ENCODE peak calls at places on chromosomes 2 and 18, in seven cellular contexts. B is H7, M is GM12878, X is ovary, R is small intestine, Q is astrocyte, Z is right lobe of liver. E is an unnamed sample.

GRCh38 chr2:58042486-58042970 is 4.1 kb upstream of the VRK2 start:
- DNase-seq in Z (no peak), Q (peak), R (peak), B (no peak), M (no peak), X (no peak), E (no peak)

GRCh38 chr2:167861574-167862193 is 385.7 kb downstream of the STK39 start:
- DNase-seq in Z (no peak), Q (no peak), M (no peak), R (no peak), X (no peak), B (peak), E (no peak)

GRCh38 chr2:48725696-48726494 is 29.6 kb downstream of the LHCGR start:
- DNase-seq in R (no peak), M (no peak), B (peak), X (no peak), Z (no peak), Q (no peak), E (no peak)

GRCh38 chr2:42171396-42171971 is 2.3 kb downstream of the EML4 start:
- DNase-seq in Q (no peak), X (no peak), B (peak), M (no peak), Z (no peak), R (peak), E (no peak)

GRCh38 chr2:10550206-10551001 is 102.3 kb upstream of the ODC1 start:
- DNase-seq in M (no peak), Q (no peak), X (no peak), B (no peak), Z (peak), R (no peak), E (peak)

GRCh38 chr18:44682181-44682870 is 1.6 kb downstream of the SETBP1 start:
- DNase-seq in R (no peak), X (peak), Q (no peak), Z (no peak), M (no peak), B (peak), E (peak)

GRCh38 chr2:233473878-233474277 is 92.7 kb downstream of the USP40 start:
- DNase-seq in Q (no peak), B (no peak), M (no peak), Z (no peak), X (no peak), R (no peak), E (no peak)

GRCh38 chr2:99085400-99085799 is 56.1 kb upstream of the C2orf15 start:
- DNase-seq in Z (no peak), Q (no peak), R (no peak), M (no peak), B (no peak), X (no peak), E (no peak)

GRCh38 chr2:219985017-219985416 is 357.6 kb downstream of the SLC4A3 start:
- DNase-seq in Z (no peak), R (no peak), Q (no peak), X (no peak), M (no peak), B (no peak), E (no peak)

GRCh38 chr18:12637393-12637792 is 20.5 kb downstream of the SPIRE1 start:
- DNase-seq in Z (no peak), M (no peak), X (no peak), R (no peak), B (no peak), Q (no peak), E (no peak)

GRCh38 chr2:23606968-23607367 is 222.0 kb downstream of the KLHL29 start:
- DNase-seq in M (no peak), Z (no peak), B (no peak), Q (peak), R (no peak), X (peak), E (no peak)

GRCh38 chr2:166417669-166418068 is 41.9 kb upstream of the SCN9A start:
- DNase-seq in Z (no peak), X (no peak), B (no peak), R (peak), Q (peak), M (no peak), E (no peak)

GRCh38 chr2:238124488-238125126 is 13.9 kb upstream of the KLHL30 start:
- DNase-seq in M (no peak), B (no peak), Z (peak), X (no peak), Q (no peak), R (no peak), E (peak)

GRCh38 chr2:33145459-33145858 is 198.7 kb downstream of the LTBP1 start:
- DNase-seq in M (no peak), Q (no peak), Z (no peak), X (no peak), R (no peak), B (no peak), E (no peak)

GRCh38 chr18:55142413-55142812 is 183.2 kb upstream of the CCDC68 start:
- DNase-seq in B (no peak), M (no peak), R (no peak), X (no peak), Q (no peak), Z (no peak), E (no peak)

GRCh38 chr2:240898108-240898730 is 2.3 kb upstream of the MAB21L4 start:
- DNase-seq in X (no peak), Q (no peak), Z (peak), R (peak), B (no peak), M (no peak), E (peak)

GRCh38 chr2:192960945-192961344 is 766.2 kb upstream of the TMEFF2 start:
- DNase-seq in M (no peak), B (no peak), X (no peak), Q (no peak), R (no peak), Z (no peak), E (no peak)

GRCh38 chr2:24947758-24948157 is 24.0 kb downstream of the DNAJC27 start:
- DNase-seq in Z (no peak), R (no peak), B (no peak), X (no peak), Q (no peak), M (no peak), E (no peak)

GRCh38 chr2:129396980-129397599 is 582.4 kb upstream of the RAB6C start:
- DNase-seq in M (peak), Z (no peak), B (peak), X (no peak), R (peak), Q (no peak), E (peak)

GRCh38 chr2:191086707-191087106 is 64.1 kb downstream of the STAT4 start:
- DNase-seq in X (no peak), Q (no peak), R (no peak), B (no peak), M (no peak), Z (no peak), E (no peak)

GRCh38 chr2:12809526-12809925 is 92.8 kb downstream of the TRIB2 start:
- DNase-seq in R (no peak), Q (no peak), Z (peak), B (no peak), M (no peak), X (no peak), E (peak)

GRCh38 chr2:174692256-174692830 is 71.9 kb downstream of the CHRNA1 start:
- DNase-seq in X (no peak), B (no peak), M (no peak), Q (no peak), R (no peak), Z (no peak), E (no peak)

GRCh38 chr2:144290276-144290675 is 229.6 kb downstream of the ZEB2 start:
- DNase-seq in Q (no peak), X (no peak), Z (no peak), M (no peak), B (no peak), R (no peak), E (no peak)

GRCh38 chr2:170276926-170277571 is 99.1 kb downstream of the MYO3B start:
- DNase-seq in R (no peak), Q (no peak), B (no peak), M (no peak), Z (no peak), X (no peak), E (no peak)

GRCh38 chr18:39453882-39454281 is 1888.3 kb upstream of the CELF4 start:
- DNase-seq in B (no peak), Q (peak), Z (no peak), X (no peak), M (no peak), R (peak), E (peak)

GRCh38 chr2:177673602-177674595 is 281.3 kb downstream of the AGPS start:
- DNase-seq in X (no peak), M (no peak), B (no peak), R (no peak), Z (no peak), Q (no peak), E (no peak)

GRCh38 chr2:142867161-142867560 is 10.3 kb upstream of the KYNU start:
- DNase-seq in R (no peak), X (no peak), M (no peak), Q (no peak), B (no peak), Z (no peak), E (no peak)

GRCh38 chr2:42957109-42958035 is 165.0 kb upstream of the HAAO start:
- DNase-seq in X (no peak), M (no peak), R (peak), Z (no peak), Q (peak), B (peak), E (no peak)

GRCh38 chr2:98027955-98028593 is 32.3 kb upstream of the TMEM131 start:
- DNase-seq in Q (peak), X (no peak), B (no peak), M (no peak), R (no peak), Z (no peak), E (no peak)

GRCh38 chr18:78935406-78935805 is 44.2 kb upstream of the SALL3 start:
- DNase-seq in Z (no peak), R (no peak), Q (no peak), X (no peak), M (no peak), B (no peak), E (no peak)

GRCh38 chr18:9914584-9915290 is 921 bp downstream of the VAPA start:
- DNase-seq in Q (peak), M (no peak), R (peak), Z (peak), X (peak), B (peak), E (peak)

GRCh38 chr2:222627764-222628163 is 28.1 kb downstream of the FARSB start:
- DNase-seq in R (no peak), Q (no peak), M (no peak), X (no peak), B (no peak), Z (no peak), E (no peak)

GRCh38 chr2:212939777-212940531 is 211.5 kb downstream of the IKZF2 start:
- DNase-seq in Z (no peak), X (no peak), B (peak), Q (no peak), M (no peak), R (peak), E (no peak)

GRCh38 chr2:219124379-219125110 is 36.1 kb downstream of the NHEJ1 start:
- DNase-seq in B (no peak), Q (peak), M (no peak), R (peak), Z (no peak), X (peak), E (peak)

GRCh38 chr18:25169701-25170100 is 182.3 kb downstream of the ZNF521 start:
- DNase-seq in R (no peak), X (no peak), M (no peak), Z (no peak), Q (peak), B (no peak), E (no peak)

GRCh38 chr18:25168011-25168410 is 184.0 kb downstream of the ZNF521 start:
- DNase-seq in B (peak), R (no peak), M (no peak), Q (no peak), Z (no peak), X (no peak), E (no peak)

GRCh38 chr18:25166113-25166512 is 185.9 kb downstream of the ZNF521 start:
- DNase-seq in Q (peak), M (no peak), Z (no peak), R (no peak), X (no peak), B (no peak), E (no peak)

GRCh38 chr18:25164837-25165791 is 186.9 kb downstream of the ZNF521 start:
- DNase-seq in B (no peak), R (peak), M (no peak), X (no peak), Z (no peak), Q (peak), E (no peak)

GRCh38 chr18:25164211-25164836 is 187.6 kb downstream of the ZNF521 start:
- DNase-seq in Z (no peak), Q (no peak), B (no peak), X (no peak), M (no peak), R (no peak), E (peak)
- H3K4me3 ChIP-seq in Z (no peak), Q (no peak), B (no peak), X (peak), M (peak), R (no peak), E (peak)

DNA sequence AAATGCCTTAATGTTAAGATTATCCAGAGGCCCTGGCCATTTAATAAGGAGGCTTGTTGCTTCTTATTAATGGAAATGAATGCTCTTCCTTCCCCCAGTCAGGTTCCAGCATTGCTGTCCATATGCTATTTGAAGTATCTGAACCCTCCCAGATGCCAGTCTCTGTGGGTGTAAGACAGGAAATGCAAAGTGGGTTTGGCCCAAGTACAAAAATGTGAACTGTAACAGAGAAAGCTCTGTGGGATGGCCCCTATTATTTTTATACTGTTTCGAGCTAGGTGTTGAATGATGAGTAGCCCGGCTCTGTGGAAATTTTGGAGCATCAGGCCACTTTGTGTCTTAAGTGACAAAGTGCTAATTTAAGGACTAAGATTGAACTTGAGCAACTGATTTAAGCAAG is 141.0 kb downstream of the UXS1 start:
- DNase-seq in Q (peak), X (no peak), R (no peak), Z (no peak), M (no peak), B (no peak), E (no peak)
- H3K4me3 ChIP-seq in Q (no peak), X (no peak), R (no peak), Z (no peak), M (no peak), B (no peak), E (no peak)

GRCh38 chr2:44943693-44944101 is 2.2 kb downstream of the SIX3 start:
- DNase-seq in X (no peak), Q (no peak), Z (no peak), R (no peak), B (peak), M (no peak), E (no peak)
- H3K4me3 ChIP-seq in X (no peak), Q (peak), Z (no peak), R (no peak), B (peak), M (no peak), E (no peak)

GRCh38 chr2:37375721-37376399 is 31.4 kb downstream of the QPCT start:
- DNase-seq in M (no peak), B (no peak), X (no peak), Z (no peak), R (no peak), Q (no peak), E (no peak)

GRCh38 chr2:37378411-37378810 is 34.0 kb downstream of the QPCT start:
- DNase-seq in B (no peak), X (no peak), Q (peak), M (no peak), Z (no peak), R (no peak), E (no peak)

GRCh38 chr2:37379881-37380296 is 35.5 kb downstream of the QPCT start:
- DNase-seq in R (no peak), X (no peak), M (no peak), B (no peak), Q (no peak), Z (no peak), E (no peak)

GRCh38 chr2:37376421-37377186 is 32.2 kb downstream of the QPCT start:
- DNase-seq in R (no peak), B (no peak), Q (peak), M (peak), Z (no peak), X (no peak), E (peak)

DNA sequence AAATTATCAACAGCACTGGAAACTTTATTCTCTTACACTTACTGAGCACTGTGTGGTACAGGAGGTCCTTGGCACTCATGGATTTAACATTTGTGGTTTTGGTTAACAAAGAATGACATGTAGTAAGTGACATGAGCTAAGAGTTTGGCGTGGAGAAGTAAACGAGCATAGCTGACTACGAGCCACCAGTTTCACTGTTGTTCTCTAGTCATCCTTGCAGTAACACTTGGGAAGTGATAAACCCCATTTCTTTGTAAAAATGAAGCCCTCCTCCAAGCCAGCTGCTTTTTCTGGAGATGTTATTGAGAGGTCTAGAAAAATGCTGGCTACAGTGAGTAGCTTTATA is 32.7 kb downstream of the QPCT start:
- DNase-seq in M (peak), B (no peak), Q (peak), X (no peak), Z (no peak), R (no peak), E (no peak)
- H3K4me3 ChIP-seq in M (no peak), B (no peak), Q (no peak), X (no peak), Z (no peak), R (no peak), E (no peak)

GRCh38 chr2:105754011-105754410 is 9.3 kb downstream of the NCK2 start:
- DNase-seq in M (no peak), B (no peak), X (no peak), Z (no peak), Q (no peak), R (no peak), E (no peak)
- H3K4me3 ChIP-seq in M (peak), B (no peak), X (no peak), Z (no peak), Q (no peak), R (no peak), E (no peak)

GRCh38 chr2:234550511-234551107 is 53.7 kb upstream of the ARL4C start:
- DNase-seq in X (peak), R (peak), B (peak), Q (peak), Z (peak), M (peak), E (peak)

GRCh38 chr2:234546770-234547169 is 49.9 kb upstream of the ARL4C start:
- DNase-seq in B (no peak), M (no peak), Q (no peak), R (no peak), Z (no peak), X (no peak), E (no peak)

GRCh38 chr2:234544659-234545611 is 48.1 kb upstream of the ARL4C start:
- DNase-seq in R (peak), X (peak), Z (peak), M (no peak), B (peak), Q (peak), E (peak)

GRCh38 chr2:234550056-234550455 is 53.2 kb upstream of the ARL4C start:
- DNase-seq in X (no peak), Q (no peak), Z (no peak), M (no peak), R (no peak), B (no peak), E (no peak)

GRCh38 chr2:234548720-234549420 is 52.0 kb upstream of the ARL4C start:
- DNase-seq in Z (no peak), X (no peak), Q (peak), B (peak), R (no peak), M (no peak), E (no peak)
- H3K4me3 ChIP-seq in Z (no peak), X (no peak), Q (no peak), B (no peak), R (no peak), M (no peak), E (no peak)

GRCh38 chr18:34225218-34225553 is 473 bp upstream of the NOL4 start:
- DNase-seq in Q (no peak), R (no peak), M (no peak), X (no peak), Z (no peak), B (no peak), E (no peak)
- H3K4me3 ChIP-seq in Q (peak), R (no peak), M (no peak), X (peak), Z (no peak), B (peak), E (peak)

DNA sequence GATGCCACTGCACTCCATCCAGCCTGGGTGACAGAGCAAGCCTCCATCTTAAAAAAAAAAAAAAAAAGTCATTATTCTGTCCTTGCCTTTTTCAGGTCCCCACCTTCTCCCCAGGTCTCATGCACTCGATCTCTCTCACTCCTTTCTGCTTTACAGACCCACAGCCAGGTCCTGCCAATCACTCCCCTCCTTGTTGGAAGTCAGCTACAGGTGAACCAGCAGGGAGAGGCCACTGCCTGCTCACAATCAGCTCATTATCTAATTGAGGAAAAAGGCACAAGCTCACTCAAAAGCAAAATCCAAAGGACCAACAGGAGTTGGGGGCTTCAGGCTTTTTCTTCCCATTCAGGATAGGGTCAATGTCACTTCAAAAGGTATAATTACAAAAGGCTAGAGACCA is 2.0 kb downstream of the WDFY1 start:
- DNase-seq in X (no peak), M (no peak), R (no peak), B (peak), Z (no peak), Q (no peak), E (no peak)
- H3K4me3 ChIP-seq in X (no peak), M (peak), R (peak), B (no peak), Z (no peak), Q (peak), E (peak)

GRCh38 chr2:200863655-200864205 is 728 bp downstream of the CLK1 start:
- DNase-seq in Q (peak), M (no peak), X (no peak), Z (no peak), R (no peak), B (no peak), E (no peak)

GRCh38 chr2:200861617-200862016 is 2.8 kb downstream of the CLK1 start:
- DNase-seq in Q (no peak), X (no peak), M (no peak), Z (no peak), B (no peak), R (no peak), E (no peak)

GRCh38 chr2:200862532-200863000 is 1.9 kb downstream of the CLK1 start:
- DNase-seq in B (peak), M (peak), X (no peak), Q (peak), R (peak), Z (no peak), E (no peak)

GRCh38 chr2:200856806-200857205 is 7.7 kb downstream of the CLK1 start:
- DNase-seq in Z (no peak), R (no peak), Q (no peak), X (no peak), B (no peak), M (no peak), E (no peak)

GRCh38 chr2:200860092-200860795 is 4.2 kb downstream of the CLK1 start:
- DNase-seq in Z (no peak), X (no peak), B (no peak), Q (peak), R (no peak), M (no peak), E (no peak)
- H3K4me3 ChIP-seq in Z (peak), X (peak), B (no peak), Q (no peak), R (no peak), M (peak), E (peak)